ENCODE peak calls at places on chromosomes 11 and 22, in four cellular contexts. One of them, this sample, is unnamed. For H3K4me1, the result is how much of the 10 kb centered on the place peaks cover.

GRCh38 chr11:96338910-96339703 is 3.9 kb downstream of the MAML2 start:
- DNase-seq in tibial artery: peak
- DNase-seq in transverse colon: peak
- DNase-seq in IMR-90: peak
- DNase-seq in this sample: peak

GRCh38 chr22:36871669-36872081 is 10.9 kb downstream of the NCF4 start:
- DNase-seq in transverse colon: no peak
- DNase-seq in IMR-90: no peak
- DNase-seq in tibial artery: no peak
- DNase-seq in this sample: no peak

GRCh38 chr11:8566613-8567210 is 27.3 kb downstream of the STK33 start:
- DNase-seq in transverse colon: peak
- DNase-seq in tibial artery: no peak
- DNase-seq in IMR-90: peak
- DNase-seq in this sample: no peak

GRCh38 chr22:47618611-47619010 is 856.2 kb downstream of the TBC1D22A start:
- DNase-seq in tibial artery: no peak
- DNase-seq in transverse colon: no peak
- DNase-seq in IMR-90: no peak
- DNase-seq in this sample: no peak

GRCh38 chr11:64319421-64319761 is 1.5 kb downstream of the PRDX5 start:
- DNase-seq in IMR-90: no peak
- DNase-seq in transverse colon: peak
- DNase-seq in tibial artery: no peak
- DNase-seq in this sample: no peak

GRCh38 chr11:116357769-116358544 is 414.8 kb downstream of the BUD13 start:
- DNase-seq in tibial artery: no peak
- DNase-seq in transverse colon: peak
- DNase-seq in IMR-90: no peak
- DNase-seq in this sample: no peak

GRCh38 chr11:9219572-9219971 is 45.6 kb downstream of the DENND5A start:
- DNase-seq in IMR-90: peak
- DNase-seq in tibial artery: peak
- DNase-seq in transverse colon: no peak
- DNase-seq in this sample: no peak

GRCh38 chr11:68924073-68924925 is 20.6 kb downstream of the IGHMBP2 start:
- DNase-seq in IMR-90: no peak
- DNase-seq in transverse colon: no peak
- DNase-seq in tibial artery: no peak
- DNase-seq in this sample: no peak

GRCh38 chr11:9150501-9150900 is 59.1 kb upstream of the SCUBE2 start:
- DNase-seq in IMR-90: peak
- DNase-seq in tibial artery: no peak
- DNase-seq in transverse colon: no peak
- DNase-seq in this sample: no peak

GRCh38 chr11:1225386-1226225 is 2.7 kb downstream of the MUC5B start:
- DNase-seq in transverse colon: peak
- DNase-seq in tibial artery: no peak
- DNase-seq in IMR-90: no peak
- DNase-seq in this sample: no peak

GRCh38 chr11:46914363-46914762 is 4.0 kb downstream of the LRP4 start:
- DNase-seq in IMR-90: peak
- DNase-seq in tibial artery: no peak
- DNase-seq in transverse colon: no peak
- DNase-seq in this sample: no peak

GRCh38 chr11:97502201-97502600 is 1112.4 kb downstream of the JRKL start:
- DNase-seq in transverse colon: no peak
- DNase-seq in IMR-90: no peak
- DNase-seq in tibial artery: no peak
- DNase-seq in this sample: no peak

GRCh38 chr22:46842606-46843005 is 80.2 kb downstream of the TBC1D22A start:
- DNase-seq in transverse colon: peak
- DNase-seq in IMR-90: no peak
- DNase-seq in tibial artery: no peak
- DNase-seq in this sample: no peak

GRCh38 chr11:126519653-126520573 is 164.4 kb downstream of the ST3GAL4 start:
- DNase-seq in tibial artery: no peak
- DNase-seq in transverse colon: no peak
- DNase-seq in IMR-90: no peak
- DNase-seq in this sample: no peak

GRCh38 chr11:35170503-35170902 is 31.5 kb downstream of the CD44 start:
- DNase-seq in tibial artery: no peak
- DNase-seq in IMR-90: no peak
- DNase-seq in transverse colon: no peak
- DNase-seq in this sample: no peak

GRCh38 chr11:35166369-35167360 is 27.7 kb downstream of the CD44 start:
- DNase-seq in tibial artery: peak
- DNase-seq in IMR-90: peak
- DNase-seq in transverse colon: no peak
- DNase-seq in this sample: peak

GRCh38 chr11:35169754-35170153 is 30.8 kb downstream of the CD44 start:
- DNase-seq in IMR-90: no peak
- DNase-seq in transverse colon: no peak
- DNase-seq in tibial artery: no peak
- DNase-seq in this sample: no peak

GRCh38 chr11:35167451-35167954 is 28.5 kb downstream of the CD44 start:
- DNase-seq in IMR-90: no peak
- DNase-seq in transverse colon: no peak
- DNase-seq in tibial artery: peak
- DNase-seq in this sample: no peak

GRCh38 chr11:35168606-35169200 is 29.7 kb downstream of the CD44 start:
- DNase-seq in IMR-90: no peak
- DNase-seq in tibial artery: no peak
- DNase-seq in transverse colon: no peak
- DNase-seq in this sample: no peak
- H3K27ac ChIP-seq in IMR-90: peak
- H3K27ac ChIP-seq in tibial artery: peak
- H3K27ac ChIP-seq in transverse colon: peak
- H3K27ac ChIP-seq in this sample: peak

GRCh38 chr22:44136112-44136511 is 44.6 kb upstream of the PARVG start:
- DNase-seq in transverse colon: no peak
- DNase-seq in IMR-90: no peak
- DNase-seq in tibial artery: no peak
- DNase-seq in this sample: no peak
- H3K4me3 ChIP-seq in transverse colon: no peak
- H3K4me3 ChIP-seq in IMR-90: no peak
- H3K4me3 ChIP-seq in tibial artery: no peak
- H3K4me3 ChIP-seq in this sample: no peak

DNA sequence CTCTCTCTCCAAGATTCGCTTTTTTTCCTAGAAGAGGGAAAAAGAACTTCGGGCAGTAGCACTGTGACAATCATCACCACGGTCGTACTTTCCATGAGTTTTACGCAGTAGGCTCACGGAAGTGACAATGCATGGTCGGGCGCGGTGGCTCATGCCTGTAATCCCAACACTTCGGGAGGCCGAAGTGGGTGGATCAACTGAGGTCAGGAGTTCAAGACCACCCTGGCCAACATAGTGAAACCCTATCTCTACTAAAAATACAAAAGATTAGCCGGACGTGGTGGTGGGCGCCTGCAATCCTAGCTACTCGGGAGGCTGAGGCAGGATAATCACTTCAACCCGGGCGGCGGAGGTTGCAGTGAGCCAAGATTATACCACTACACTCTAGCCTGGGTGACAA is 23.4 kb downstream of the GRAP2 start:
- DNase-seq in transverse colon: no peak
- DNase-seq in tibial artery: no peak
- DNase-seq in IMR-90: no peak
- DNase-seq in this sample: no peak
- H3K4me1 ChIP-seq in transverse colon: under half
- H3K4me1 ChIP-seq in tibial artery: under half
- H3K4me1 ChIP-seq in IMR-90: under half
- H3K4me1 ChIP-seq in this sample: half or more

GRCh38 chr22:29095459-29095858 is 22.6 kb downstream of the KREMEN1 start:
- DNase-seq in transverse colon: no peak
- DNase-seq in IMR-90: no peak
- DNase-seq in tibial artery: no peak
- DNase-seq in this sample: no peak

GRCh38 chr22:29093030-29093429 is 20.2 kb downstream of the KREMEN1 start:
- DNase-seq in IMR-90: no peak
- DNase-seq in tibial artery: no peak
- DNase-seq in transverse colon: no peak
- DNase-seq in this sample: no peak

GRCh38 chr22:29093980-29094379 is 21.1 kb downstream of the KREMEN1 start:
- DNase-seq in transverse colon: no peak
- DNase-seq in IMR-90: no peak
- DNase-seq in tibial artery: no peak
- DNase-seq in this sample: no peak

GRCh38 chr22:29092243-29092642 is 19.4 kb downstream of the KREMEN1 start:
- DNase-seq in transverse colon: no peak
- DNase-seq in IMR-90: no peak
- DNase-seq in tibial artery: no peak
- DNase-seq in this sample: no peak

DNA sequence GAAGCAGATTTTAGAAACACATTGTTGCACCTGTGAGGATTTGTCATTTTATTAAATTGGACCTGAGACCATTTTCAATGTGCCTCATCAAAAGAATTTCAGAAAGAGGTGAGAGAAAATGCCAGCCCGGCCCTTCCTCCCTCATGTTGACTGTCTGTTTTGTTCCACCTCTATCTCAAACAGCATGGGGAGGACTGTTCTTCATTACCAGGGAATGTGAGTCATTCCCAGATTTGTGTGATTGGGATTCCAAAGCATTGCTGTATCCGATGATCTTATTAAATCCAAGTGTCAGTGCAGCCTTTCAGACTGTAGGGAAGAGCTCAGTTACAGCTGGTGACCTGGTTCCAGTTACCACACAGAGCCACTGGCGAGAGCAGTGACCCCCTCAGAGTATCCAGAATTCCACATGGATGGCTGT is 20.7 kb downstream of the KREMEN1 start:
- DNase-seq in IMR-90: peak
- DNase-seq in tibial artery: no peak
- DNase-seq in transverse colon: no peak
- DNase-seq in this sample: no peak
- H3K27ac ChIP-seq in IMR-90: peak
- H3K27ac ChIP-seq in tibial artery: no peak
- H3K27ac ChIP-seq in transverse colon: peak
- H3K27ac ChIP-seq in this sample: no peak

GRCh38 chr11:108472681-108473080 is 5.4 kb upstream of the C11orf65 start:
- DNase-seq in tibial artery: no peak
- DNase-seq in IMR-90: no peak
- DNase-seq in transverse colon: no peak
- DNase-seq in this sample: no peak

GRCh38 chr11:108466405-108466804 is 924 bp downstream of the C11orf65 start:
- DNase-seq in transverse colon: peak
- DNase-seq in tibial artery: no peak
- DNase-seq in IMR-90: no peak
- DNase-seq in this sample: no peak

GRCh38 chr11:108467091-108467823 is at the start of gene C11orf65:
- DNase-seq in tibial artery: peak
- DNase-seq in IMR-90: peak
- DNase-seq in transverse colon: peak
- DNase-seq in this sample: peak
- H3K4me3 ChIP-seq in tibial artery: peak
- H3K4me3 ChIP-seq in IMR-90: peak
- H3K4me3 ChIP-seq in transverse colon: peak
- H3K4me3 ChIP-seq in this sample: peak

This sample was measured in CD8-positive, alpha-beta T cell.